ENCODE peak calls at places on chromosomes 2 and 18, in six cellular contexts. R is activated T-helper 1 cell treated with anti-CD3 and anti-CD28 coated beads, Interleukin-2, amount 50 U/mL, for 16 hours; U is RCC 7860; Y is choroid plexus epithelial cell; Z is HFF-Myc; V is activated CD8-positive, alpha-beta memory T cell treated with anti-CD3 and anti-CD28 coated beads for 48 hours. S is an unnamed sample.

GRCh38 chr2:113202305-113203216 is 28.8 kb downstream of the PSD4 start:
- DNase-seq in Z (no peak), V (no peak), R (no peak), U (peak), Y (no peak), S (no peak)

GRCh38 chr2:221322741-221323140 is 249.4 kb downstream of the EPHA4 start:
- DNase-seq in R (no peak), Z (no peak), U (no peak), V (no peak), Y (no peak), S (no peak)

GRCh38 chr2:204441316-204441715 is 104.0 kb upstream of the PARD3B start:
- DNase-seq in Y (no peak), Z (peak), V (no peak), U (no peak), R (no peak), S (no peak)

GRCh38 chr18:29305516-29305915 is 1128.6 kb upstream of the CDH2 start:
- DNase-seq in R (no peak), U (no peak), Z (no peak), V (no peak), Y (no peak), S (no peak)

GRCh38 chr2:191481305-191482075 is 196.4 kb upstream of the NABP1 start:
- DNase-seq in Y (no peak), Z (no peak), R (no peak), V (no peak), U (no peak), S (no peak)

GRCh38 chr18:48879008-48879431 is 71.7 kb downstream of the SMAD7 start:
- DNase-seq in Z (no peak), U (no peak), Y (no peak), V (no peak), R (no peak), S (no peak)

GRCh38 chr2:68747918-68748317 is 13.3 kb downstream of the ARHGAP25 start:
- DNase-seq in V (no peak), Y (no peak), Z (no peak), U (no peak), R (no peak), S (no peak)

GRCh38 chr2:135701442-135701841 is 40.2 kb upstream of the UBXN4 start:
- DNase-seq in V (no peak), U (peak), R (no peak), Z (no peak), Y (peak), S (no peak)

GRCh38 chr2:39504790-39505335 is 67.8 kb upstream of the MAP4K3 start:
- DNase-seq in V (no peak), Z (no peak), R (no peak), Y (peak), U (peak), S (no peak)

GRCh38 chr2:223203971-223204370 is 152.0 kb downstream of the KCNE4 start:
- DNase-seq in Y (peak), R (no peak), U (no peak), V (no peak), Z (peak), S (no peak)

GRCh38 chr2:7011376-7012083 is 94.3 kb downstream of the RNF144A start:
- DNase-seq in Y (peak), Z (peak), V (no peak), R (no peak), U (peak), S (no peak)

S was measured in esophagus squamous epithelium.